ENCODE peak calls at places on chromosomes 11 and 22, in six cellular contexts. D, Y, Z, N, I and K are unnamed samples.

GRCh38 chr11:88246680-88247079 is 71.4 kb upstream of the RAB38 start:
- DNase-seq in D (peak; percentile 69), Z (no peak), I (no peak), Y (no peak), N (no peak), K (no peak)

GRCh38 chr22:21761994-21762680 is 26.5 kb upstream of the YPEL1 start:
- DNase-seq in Y (no peak), N (no peak), D (no peak), Z (no peak), I (no peak), K (no peak)

GRCh38 chr22:50713571-50714056 is 24.4 kb upstream of the ACR start:
- DNase-seq in Z (peak; percentile 11), D (no peak), Y (no peak), N (peak; percentile 15), I (peak; percentile 87), K (no peak)

GRCh38 chr11:134542401-134543143 is 130.5 kb upstream of the B3GAT1 start:
- DNase-seq in D (no peak), Z (no peak), Y (no peak), N (no peak), I (no peak), K (no peak)

GRCh38 chr11:44229664-44230063 is 80.3 kb downstream of the ALX4 start:
- DNase-seq in D (no peak), Z (no peak), Y (no peak), N (no peak), I (no peak), K (peak; percentile 17)

GRCh38 chr11:24848857-24849256 is 352.0 kb downstream of the LUZP2 start:
- DNase-seq in Y (no peak), I (no peak), Z (no peak), D (no peak), N (no peak), K (no peak)

GRCh38 chr22:37609240-37610152 is 862 bp downstream of the GGA1 start:
- DNase-seq in D (no peak), I (no peak), N (no peak), Y (no peak), Z (no peak), K (peak; percentile 62)

GRCh38 chr11:46850829-46851380 is 4.8 kb upstream of the CKAP5 start:
- DNase-seq in N (no peak), Z (no peak), I (no peak), Y (no peak), D (no peak), K (no peak)

GRCh38 chr11:72579816-72580647 is 94.2 kb downstream of the PDE2A start:
- DNase-seq in Y (no peak), Z (no peak), D (no peak), N (no peak), I (no peak), K (no peak)

GRCh38 chr11:393219-394033 is 583 bp upstream of the PKP3 start:
- DNase-seq in N (no peak), Y (no peak), D (peak; percentile 45), I (peak; percentile 32), Z (no peak), K (peak; percentile 99)

GRCh38 chr11:115170133-115170815 is 333.9 kb downstream of the CADM1 start:
- DNase-seq in I (peak; percentile 12), Y (no peak), D (no peak), N (no peak), Z (no peak), K (no peak)

GRCh38 chr11:3182462-3182852 is 17.3 kb upstream of the OSBPL5 start:
- DNase-seq in D (no peak), I (no peak), N (no peak), Z (no peak), Y (no peak), K (no peak)

GRCh38 chr11:88813233-88813915 is 252.4 kb downstream of the GRM5 start:
- DNase-seq in Y (no peak), Z (no peak), D (no peak), N (no peak), I (no peak), K (no peak)

GRCh38 chr11:428295-428694 is 13.5 kb upstream of the SIGIRR start:
- DNase-seq in Y (no peak), D (no peak), I (no peak), Z (no peak), N (no peak), K (no peak)

GRCh38 chr11:72716291-72716690 is 35.9 kb downstream of the ARAP1 start:
- DNase-seq in I (no peak), Y (no peak), D (no peak), N (no peak), Z (peak; percentile 51), K (no peak)

GRCh38 chr11:86274999-86275398 is 27.0 kb upstream of the HIKESHI start:
- DNase-seq in N (no peak), Y (no peak), Z (no peak), D (no peak), I (no peak), K (no peak)

GRCh38 chr11:79055866-79056632 is 384.8 kb downstream of the TENM4 start:
- DNase-seq in N (no peak), D (no peak), Y (no peak), Z (no peak), I (no peak), K (no peak)

GRCh38 chr11:128417607-128418324 is 169.6 kb downstream of the ETS1 start:
- DNase-seq in Z (no peak), I (no peak), N (no peak), D (no peak), Y (no peak), K (peak; percentile 66)

GRCh38 chr11:56916609-56917008 is 72.1 kb upstream of the OR5AK2 start:
- DNase-seq in Z (no peak), I (no peak), N (no peak), D (no peak), Y (no peak), K (no peak)

GRCh38 chr22:41636467-41636866 is 15.4 kb downstream of the XRCC6 start:
- DNase-seq in Z (peak; percentile 40), D (no peak), I (no peak), N (peak; percentile 30), Y (no peak), K (no peak)

GRCh38 chr11:67119577-67120391 is 721 bp downstream of the KDM2A start:
- DNase-seq in Z (peak; percentile 26), I (no peak), D (no peak), Y (no peak), N (no peak), K (peak; percentile 42)

GRCh38 chr11:17652556-17652955 is 66.8 kb upstream of the MYOD1 start:
- DNase-seq in I (no peak), Z (no peak), N (no peak), D (no peak), Y (no peak), K (no peak)

GRCh38 chr11:26158251-26158650 is 173.7 kb upstream of the ANO3 start:
- DNase-seq in Y (no peak), I (no peak), N (no peak), Z (no peak), D (no peak), K (no peak)

GRCh38 chr11:829116-829945 is 1.6 kb downstream of the CRACR2B start:
- DNase-seq in Y (no peak), Z (peak; percentile 68), I (no peak), N (peak; percentile 56), D (no peak), K (no peak)